ENCODE peak calls at places on chromosome 6, in five cellular contexts. One of them, this sample, is unnamed.

GRCh38 chr6:110341671-110342304 is 16.4 kb downstream of the METTL24 start:
- DNase-seq in mucosa of gallbladder: no peak
- DNase-seq in activated CD4-positive, alpha-beta T cell treated with anti-CD3 and anti-CD28 coated beads, Interleukin-2, amount 50 U/mL, for 1 hour: no peak
- DNase-seq in stimulated activated CD4-positive, alpha-beta T cell treated with anti-CD3 and anti-CD28 coated beads, Interleukin-12 subunit alpha, Interleukin-12 subunit beta, amount 100 ng/mL, for 24 hours: no peak
- DNase-seq in cardiac muscle cell: peak
- DNase-seq in this sample: no peak

GRCh38 chr6:52503344-52503747 is 73.5 kb downstream of the TRAM2 start:
- DNase-seq in activated CD4-positive, alpha-beta T cell treated with anti-CD3 and anti-CD28 coated beads, Interleukin-2, amount 50 U/mL, for 1 hour: no peak
- DNase-seq in stimulated activated CD4-positive, alpha-beta T cell treated with anti-CD3 and anti-CD28 coated beads, Interleukin-12 subunit alpha, Interleukin-12 subunit beta, amount 100 ng/mL, for 24 hours: no peak
- DNase-seq in mucosa of gallbladder: no peak
- DNase-seq in cardiac muscle cell: peak
- DNase-seq in this sample: no peak

GRCh38 chr6:107386340-107386739 is 73.0 kb downstream of the PDSS2 start:
- DNase-seq in activated CD4-positive, alpha-beta T cell treated with anti-CD3 and anti-CD28 coated beads, Interleukin-2, amount 50 U/mL, for 1 hour: no peak
- DNase-seq in cardiac muscle cell: no peak
- DNase-seq in mucosa of gallbladder: no peak
- DNase-seq in stimulated activated CD4-positive, alpha-beta T cell treated with anti-CD3 and anti-CD28 coated beads, Interleukin-12 subunit alpha, Interleukin-12 subunit beta, amount 100 ng/mL, for 24 hours: no peak
- DNase-seq in this sample: peak

GRCh38 chr6:14711056-14711703 is 534.7 kb upstream of the JARID2 start:
- DNase-seq in cardiac muscle cell: peak
- DNase-seq in activated CD4-positive, alpha-beta T cell treated with anti-CD3 and anti-CD28 coated beads, Interleukin-2, amount 50 U/mL, for 1 hour: peak
- DNase-seq in mucosa of gallbladder: peak
- DNase-seq in stimulated activated CD4-positive, alpha-beta T cell treated with anti-CD3 and anti-CD28 coated beads, Interleukin-12 subunit alpha, Interleukin-12 subunit beta, amount 100 ng/mL, for 24 hours: peak
- DNase-seq in this sample: peak

GRCh38 chr6:6619415-6619814 is 30.9 kb downstream of the LY86 start:
- DNase-seq in activated CD4-positive, alpha-beta T cell treated with anti-CD3 and anti-CD28 coated beads, Interleukin-2, amount 50 U/mL, for 1 hour: no peak
- DNase-seq in stimulated activated CD4-positive, alpha-beta T cell treated with anti-CD3 and anti-CD28 coated beads, Interleukin-12 subunit alpha, Interleukin-12 subunit beta, amount 100 ng/mL, for 24 hours: no peak
- DNase-seq in mucosa of gallbladder: no peak
- DNase-seq in cardiac muscle cell: no peak
- DNase-seq in this sample: no peak

GRCh38 chr6:165181951-165182414 is 127.4 kb downstream of the C6orf118 start:
- DNase-seq in stimulated activated CD4-positive, alpha-beta T cell treated with anti-CD3 and anti-CD28 coated beads, Interleukin-12 subunit alpha, Interleukin-12 subunit beta, amount 100 ng/mL, for 24 hours: no peak
- DNase-seq in cardiac muscle cell: no peak
- DNase-seq in activated CD4-positive, alpha-beta T cell treated with anti-CD3 and anti-CD28 coated beads, Interleukin-2, amount 50 U/mL, for 1 hour: no peak
- DNase-seq in mucosa of gallbladder: no peak
- DNase-seq in this sample: peak

GRCh38 chr6:26383624-26384417 is 913 bp downstream of the BTN2A2 start:
- DNase-seq in mucosa of gallbladder: no peak
- DNase-seq in activated CD4-positive, alpha-beta T cell treated with anti-CD3 and anti-CD28 coated beads, Interleukin-2, amount 50 U/mL, for 1 hour: no peak
- DNase-seq in stimulated activated CD4-positive, alpha-beta T cell treated with anti-CD3 and anti-CD28 coated beads, Interleukin-12 subunit alpha, Interleukin-12 subunit beta, amount 100 ng/mL, for 24 hours: no peak
- DNase-seq in cardiac muscle cell: peak
- DNase-seq in this sample: peak

GRCh38 chr6:20334334-20334733 is 67.3 kb upstream of the E2F3 start:
- DNase-seq in stimulated activated CD4-positive, alpha-beta T cell treated with anti-CD3 and anti-CD28 coated beads, Interleukin-12 subunit alpha, Interleukin-12 subunit beta, amount 100 ng/mL, for 24 hours: no peak
- DNase-seq in cardiac muscle cell: no peak
- DNase-seq in mucosa of gallbladder: no peak
- DNase-seq in activated CD4-positive, alpha-beta T cell treated with anti-CD3 and anti-CD28 coated beads, Interleukin-2, amount 50 U/mL, for 1 hour: no peak
- DNase-seq in this sample: no peak

GRCh38 chr6:93848011-93848620 is 428.8 kb upstream of the EPHA7 start:
- DNase-seq in activated CD4-positive, alpha-beta T cell treated with anti-CD3 and anti-CD28 coated beads, Interleukin-2, amount 50 U/mL, for 1 hour: no peak
- DNase-seq in stimulated activated CD4-positive, alpha-beta T cell treated with anti-CD3 and anti-CD28 coated beads, Interleukin-12 subunit alpha, Interleukin-12 subunit beta, amount 100 ng/mL, for 24 hours: no peak
- DNase-seq in mucosa of gallbladder: no peak
- DNase-seq in cardiac muscle cell: no peak
- DNase-seq in this sample: no peak

GRCh38 chr6:125939796-125940195 is 16.8 kb upstream of the HINT3 start:
- DNase-seq in mucosa of gallbladder: no peak
- DNase-seq in stimulated activated CD4-positive, alpha-beta T cell treated with anti-CD3 and anti-CD28 coated beads, Interleukin-12 subunit alpha, Interleukin-12 subunit beta, amount 100 ng/mL, for 24 hours: no peak
- DNase-seq in cardiac muscle cell: no peak
- DNase-seq in activated CD4-positive, alpha-beta T cell treated with anti-CD3 and anti-CD28 coated beads, Interleukin-2, amount 50 U/mL, for 1 hour: no peak
- DNase-seq in this sample: no peak

GRCh38 chr6:157605484-157605883 is 217.6 kb upstream of the SNX9 start:
- DNase-seq in mucosa of gallbladder: no peak
- DNase-seq in stimulated activated CD4-positive, alpha-beta T cell treated with anti-CD3 and anti-CD28 coated beads, Interleukin-12 subunit alpha, Interleukin-12 subunit beta, amount 100 ng/mL, for 24 hours: no peak
- DNase-seq in activated CD4-positive, alpha-beta T cell treated with anti-CD3 and anti-CD28 coated beads, Interleukin-2, amount 50 U/mL, for 1 hour: no peak
- DNase-seq in cardiac muscle cell: no peak
- DNase-seq in this sample: no peak

GRCh38 chr6:169805242-169805838 is 53.9 kb downstream of the ERMARD start:
- DNase-seq in cardiac muscle cell: no peak
- DNase-seq in activated CD4-positive, alpha-beta T cell treated with anti-CD3 and anti-CD28 coated beads, Interleukin-2, amount 50 U/mL, for 1 hour: no peak
- DNase-seq in mucosa of gallbladder: no peak
- DNase-seq in stimulated activated CD4-positive, alpha-beta T cell treated with anti-CD3 and anti-CD28 coated beads, Interleukin-12 subunit alpha, Interleukin-12 subunit beta, amount 100 ng/mL, for 24 hours: no peak
- DNase-seq in this sample: no peak

GRCh38 chr6:41639556-41640371 is 1.5 kb downstream of the MDFI start:
- DNase-seq in mucosa of gallbladder: no peak
- DNase-seq in cardiac muscle cell: no peak
- DNase-seq in stimulated activated CD4-positive, alpha-beta T cell treated with anti-CD3 and anti-CD28 coated beads, Interleukin-12 subunit alpha, Interleukin-12 subunit beta, amount 100 ng/mL, for 24 hours: no peak
- DNase-seq in activated CD4-positive, alpha-beta T cell treated with anti-CD3 and anti-CD28 coated beads, Interleukin-2, amount 50 U/mL, for 1 hour: no peak
- DNase-seq in this sample: no peak

GRCh38 chr6:169800668-169801395 is 49.4 kb downstream of the ERMARD start:
- DNase-seq in mucosa of gallbladder: peak
- DNase-seq in activated CD4-positive, alpha-beta T cell treated with anti-CD3 and anti-CD28 coated beads, Interleukin-2, amount 50 U/mL, for 1 hour: no peak
- DNase-seq in stimulated activated CD4-positive, alpha-beta T cell treated with anti-CD3 and anti-CD28 coated beads, Interleukin-12 subunit alpha, Interleukin-12 subunit beta, amount 100 ng/mL, for 24 hours: no peak
- DNase-seq in cardiac muscle cell: peak
- DNase-seq in this sample: no peak

GRCh38 chr6:170545405-170545804 is 7.7 kb downstream of the PSMB1 start:
- DNase-seq in stimulated activated CD4-positive, alpha-beta T cell treated with anti-CD3 and anti-CD28 coated beads, Interleukin-12 subunit alpha, Interleukin-12 subunit beta, amount 100 ng/mL, for 24 hours: no peak
- DNase-seq in activated CD4-positive, alpha-beta T cell treated with anti-CD3 and anti-CD28 coated beads, Interleukin-2, amount 50 U/mL, for 1 hour: no peak
- DNase-seq in cardiac muscle cell: no peak
- DNase-seq in mucosa of gallbladder: no peak
- DNase-seq in this sample: no peak

GRCh38 chr6:36459483-36459882 is 16.7 kb downstream of the KCTD20 start:
- DNase-seq in stimulated activated CD4-positive, alpha-beta T cell treated with anti-CD3 and anti-CD28 coated beads, Interleukin-12 subunit alpha, Interleukin-12 subunit beta, amount 100 ng/mL, for 24 hours: no peak
- DNase-seq in activated CD4-positive, alpha-beta T cell treated with anti-CD3 and anti-CD28 coated beads, Interleukin-2, amount 50 U/mL, for 1 hour: no peak
- DNase-seq in cardiac muscle cell: no peak
- DNase-seq in mucosa of gallbladder: no peak
- DNase-seq in this sample: no peak

GRCh38 chr6:166006593-166007301 is 160.9 kb downstream of the TBXT start:
- DNase-seq in activated CD4-positive, alpha-beta T cell treated with anti-CD3 and anti-CD28 coated beads, Interleukin-2, amount 50 U/mL, for 1 hour: no peak
- DNase-seq in stimulated activated CD4-positive, alpha-beta T cell treated with anti-CD3 and anti-CD28 coated beads, Interleukin-12 subunit alpha, Interleukin-12 subunit beta, amount 100 ng/mL, for 24 hours: no peak
- DNase-seq in mucosa of gallbladder: no peak
- DNase-seq in cardiac muscle cell: peak
- DNase-seq in this sample: no peak

GRCh38 chr6:42128460-42129359 is 13.7 kb downstream of the C6orf132 start:
- DNase-seq in mucosa of gallbladder: no peak
- DNase-seq in stimulated activated CD4-positive, alpha-beta T cell treated with anti-CD3 and anti-CD28 coated beads, Interleukin-12 subunit alpha, Interleukin-12 subunit beta, amount 100 ng/mL, for 24 hours: no peak
- DNase-seq in activated CD4-positive, alpha-beta T cell treated with anti-CD3 and anti-CD28 coated beads, Interleukin-2, amount 50 U/mL, for 1 hour: no peak
- DNase-seq in cardiac muscle cell: no peak
- DNase-seq in this sample: peak

GRCh38 chr6:167937948-167938911 is 59.2 kb upstream of the KIF25 start:
- DNase-seq in mucosa of gallbladder: no peak
- DNase-seq in stimulated activated CD4-positive, alpha-beta T cell treated with anti-CD3 and anti-CD28 coated beads, Interleukin-12 subunit alpha, Interleukin-12 subunit beta, amount 100 ng/mL, for 24 hours: no peak
- DNase-seq in activated CD4-positive, alpha-beta T cell treated with anti-CD3 and anti-CD28 coated beads, Interleukin-2, amount 50 U/mL, for 1 hour: no peak
- DNase-seq in cardiac muscle cell: no peak
- DNase-seq in this sample: no peak

GRCh38 chr6:95578106-95578410 is 723 bp downstream of the MANEA start:
- DNase-seq in activated CD4-positive, alpha-beta T cell treated with anti-CD3 and anti-CD28 coated beads, Interleukin-2, amount 50 U/mL, for 1 hour: no peak
- DNase-seq in cardiac muscle cell: no peak
- DNase-seq in mucosa of gallbladder: no peak
- DNase-seq in stimulated activated CD4-positive, alpha-beta T cell treated with anti-CD3 and anti-CD28 coated beads, Interleukin-12 subunit alpha, Interleukin-12 subunit beta, amount 100 ng/mL, for 24 hours: no peak
- DNase-seq in this sample: no peak

GRCh38 chr6:5764401-5764955 is 242.2 kb downstream of the NRN1 start:
- DNase-seq in cardiac muscle cell: no peak
- DNase-seq in stimulated activated CD4-positive, alpha-beta T cell treated with anti-CD3 and anti-CD28 coated beads, Interleukin-12 subunit alpha, Interleukin-12 subunit beta, amount 100 ng/mL, for 24 hours: no peak
- DNase-seq in mucosa of gallbladder: no peak
- DNase-seq in activated CD4-positive, alpha-beta T cell treated with anti-CD3 and anti-CD28 coated beads, Interleukin-2, amount 50 U/mL, for 1 hour: no peak
- DNase-seq in this sample: no peak

GRCh38 chr6:24547243-24547642 is 52.5 kb downstream of the ALDH5A1 start:
- DNase-seq in mucosa of gallbladder: no peak
- DNase-seq in activated CD4-positive, alpha-beta T cell treated with anti-CD3 and anti-CD28 coated beads, Interleukin-2, amount 50 U/mL, for 1 hour: peak
- DNase-seq in cardiac muscle cell: peak
- DNase-seq in stimulated activated CD4-positive, alpha-beta T cell treated with anti-CD3 and anti-CD28 coated beads, Interleukin-12 subunit alpha, Interleukin-12 subunit beta, amount 100 ng/mL, for 24 hours: no peak
- DNase-seq in this sample: no peak

This sample was measured in dermis microvascular lymphatic vessel endothelial cell.